ENCODE peak calls at places on chromosome 11, in ten cellular contexts. G is cardiac fibroblast; L is mucosa of descending colon; J is dorsolateral prefrontal cortex; B is CD8-positive, alpha-beta T cell; K is psoas muscle; W is GM23338; O is brain microvascular endothelial cell; Z is foreskin fibroblast; H is colonic mucosa. S is an unnamed sample.

GRCh38 chr11:2122907-2123627 is 16.1 kb downstream of the IGF2 start:
- DNase-seq in W (no peak), B (no peak), J (no peak), K (no peak), H (no peak), G (no peak), O (no peak), Z (no peak), L (peak), S (no peak)

GRCh38 chr11:13384837-13385417 is 78.1 kb downstream of the BTBD10 start:
- DNase-seq in B (no peak), K (no peak), O (peak), Z (peak), L (no peak), W (peak), J (no peak), G (peak), H (peak), S (peak)

GRCh38 chr11:1280116-1281035 is 29.1 kb downstream of the TOLLIP start:
- DNase-seq in O (no peak), B (no peak), L (no peak), Z (no peak), W (no peak), J (no peak), G (no peak), H (no peak), K (no peak), S (no peak)

GRCh38 chr11:112961751-112962747 is 829 bp downstream of the NCAM1 start:
- DNase-seq in W (peak), H (peak), J (peak), G (no peak), Z (peak), O (no peak), K (peak), B (no peak), L (peak), S (no peak)

GRCh38 chr11:1855886-1856265 is 3.0 kb downstream of the LSP1 start:
- DNase-seq in O (no peak), L (no peak), K (no peak), Z (no peak), J (no peak), G (no peak), H (no peak), W (no peak), B (no peak), S (no peak)

GRCh38 chr11:69867076-69868002 is 48.1 kb upstream of the FGF3 start:
- DNase-seq in B (no peak), W (no peak), K (peak), Z (peak), J (peak), H (no peak), O (peak), L (no peak), G (peak), S (peak)

GRCh38 chr11:15805726-15806125 is 550.6 kb downstream of the SOX6 start:
- DNase-seq in G (no peak), L (no peak), Z (no peak), O (no peak), K (no peak), J (no peak), W (no peak), B (no peak), H (no peak), S (no peak)

GRCh38 chr11:124898711-124899110 is 1.0 kb upstream of the ROBO4 start:
- DNase-seq in O (no peak), J (peak), G (peak), H (no peak), B (no peak), W (peak), Z (peak), L (no peak), K (peak), S (no peak)

DNA sequence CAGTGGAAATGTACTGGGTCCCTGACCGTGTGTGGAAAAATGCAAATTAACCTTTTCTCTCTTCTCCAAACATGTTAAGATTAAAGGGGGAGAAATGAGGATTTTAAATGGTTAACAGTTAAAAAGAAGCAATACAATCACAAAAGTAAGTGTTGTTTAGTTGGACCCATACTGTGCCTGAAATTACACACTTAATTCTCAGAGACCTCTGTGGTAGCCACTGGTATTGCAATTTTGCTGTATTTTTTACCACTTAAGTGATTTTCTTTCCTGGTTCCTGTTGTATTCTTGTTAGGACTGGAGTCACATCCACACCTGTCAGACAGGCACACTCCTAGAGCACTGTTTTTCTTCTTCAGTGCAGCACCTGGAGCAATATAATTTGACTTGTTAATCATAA is 179.6 kb upstream of the PDGFD start:
- DNase-seq in J (no peak), G (peak), B (no peak), H (no peak), L (no peak), K (no peak), W (peak), Z (peak), O (no peak), S (no peak)
- TF ChIP-seq CTCF in J (peak), G (peak), B (peak), H (peak), L (no peak), K (no peak), W (peak), Z (no peak), O (peak), S (peak)

GRCh38 chr11:14520086-14520901 is at the start of gene PSMA1:
- DNase-seq in K (peak), J (peak), H (peak), O (peak), G (peak), Z (peak), B (peak), L (peak), W (peak), S (peak)
- TF ChIP-seq CTCF in K (peak), J (peak), H (peak), O (peak), G (no peak), Z (no peak), B (no peak), L (peak), W (no peak), S (peak)

GRCh38 chr11:109775686-109776085 is 317.5 kb upstream of the ZC3H12C start:
- DNase-seq in K (no peak), J (no peak), W (peak), G (no peak), O (no peak), B (no peak), H (no peak), L (no peak), Z (no peak), S (no peak)
- TF ChIP-seq CTCF in K (no peak), J (no peak), W (no peak), G (no peak), O (no peak), B (no peak), H (no peak), L (no peak), Z (no peak), S (no peak)

GRCh38 chr11:57978686-57979531 is 44.8 kb upstream of the OR9Q1 start:
- DNase-seq in W (no peak), K (no peak), O (no peak), H (no peak), G (no peak), Z (no peak), L (no peak), J (no peak), B (no peak), S (no peak)

GRCh38 chr11:57980201-57980600 is 43.5 kb upstream of the OR9Q1 start:
- DNase-seq in Z (no peak), K (no peak), G (no peak), J (no peak), L (no peak), H (no peak), W (no peak), B (no peak), O (no peak), S (no peak)

GRCh38 chr11:57979532-57980079 is 44.1 kb upstream of the OR9Q1 start:
- DNase-seq in W (no peak), Z (no peak), K (no peak), L (no peak), H (no peak), B (no peak), G (no peak), J (no peak), O (no peak), S (no peak)

GRCh38 chr11:57983211-57983610 is 40.5 kb upstream of the OR9Q1 start:
- DNase-seq in H (no peak), O (no peak), G (no peak), L (no peak), B (no peak), K (no peak), Z (no peak), J (no peak), W (no peak), S (no peak)

DNA sequence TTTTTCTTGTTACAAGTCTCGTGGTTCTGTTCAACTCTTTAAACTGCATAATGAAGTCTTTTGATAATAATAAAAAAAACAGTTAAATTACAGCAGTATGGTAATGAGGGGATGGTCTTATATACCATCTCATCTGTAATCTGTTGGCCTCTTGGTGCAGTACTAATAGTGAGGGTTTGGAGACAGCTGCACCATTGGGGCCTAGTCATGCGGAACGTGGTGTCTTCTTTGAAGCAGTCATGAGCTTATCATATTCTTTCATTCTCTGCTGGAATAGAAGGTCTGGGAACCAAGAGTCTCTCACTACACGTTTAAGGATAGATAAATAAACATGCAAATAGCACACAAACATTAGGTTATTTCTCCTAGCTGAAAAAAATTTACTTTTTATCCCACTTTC is 40.9 kb upstream of the OR9Q1 start:
- DNase-seq in G (no peak), K (no peak), H (no peak), L (no peak), B (no peak), W (no peak), J (no peak), O (no peak), Z (no peak), S (no peak)
- TF ChIP-seq CTCF in G (no peak), K (no peak), H (no peak), L (no peak), B (no peak), W (no peak), J (no peak), O (no peak), Z (no peak), S (no peak)

GRCh38 chr11:11898648-11899047 is 56.9 kb downstream of the USP47 start:
- DNase-seq in L (no peak), W (no peak), Z (no peak), H (no peak), J (no peak), B (no peak), O (no peak), G (no peak), K (no peak), S (no peak)

GRCh38 chr11:11894486-11894885 is 52.7 kb downstream of the USP47 start:
- DNase-seq in K (no peak), O (peak), G (peak), J (no peak), B (no peak), Z (no peak), L (no peak), W (peak), H (no peak), S (no peak)

GRCh38 chr11:11899401-11899800 is 57.6 kb downstream of the USP47 start:
- DNase-seq in O (no peak), W (peak), Z (no peak), J (no peak), K (no peak), B (no peak), G (no peak), H (no peak), L (no peak), S (no peak)

GRCh38 chr11:11895672-11896071 is 53.9 kb downstream of the USP47 start:
- DNase-seq in K (no peak), O (no peak), G (peak), H (no peak), L (no peak), J (no peak), W (no peak), Z (peak), B (no peak), S (peak)
- TF ChIP-seq CTCF in K (no peak), O (peak), G (no peak), H (no peak), L (no peak), J (peak), W (no peak), Z (peak), B (no peak), S (peak)

GRCh38 chr11:116590844-116591575 is 181.8 kb downstream of the BUD13 start:
- DNase-seq in G (no peak), J (no peak), H (no peak), K (no peak), O (no peak), W (no peak), Z (no peak), B (no peak), L (no peak), S (no peak)
- TF ChIP-seq CTCF in G (no peak), J (no peak), H (no peak), K (no peak), O (no peak), W (no peak), Z (no peak), B (no peak), L (no peak), S (no peak)

DNA sequence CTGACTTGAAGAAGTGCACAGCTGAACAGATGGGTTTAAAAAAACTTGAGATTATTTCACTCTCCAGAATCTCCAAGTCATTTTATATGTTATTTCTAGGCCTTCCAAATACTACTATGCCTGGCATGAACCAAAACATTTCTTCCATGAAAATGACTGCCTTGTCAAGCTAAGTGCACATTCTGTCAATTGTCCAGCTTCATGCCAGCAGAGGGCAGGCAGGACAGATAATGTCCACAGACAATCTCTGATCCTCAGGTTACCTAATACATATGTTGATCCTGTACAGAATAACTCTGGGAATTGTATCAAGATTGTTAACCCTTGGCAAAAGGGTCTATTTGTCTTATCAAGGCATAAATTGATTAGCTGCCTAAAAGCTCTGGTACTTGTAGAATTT is 229.5 kb downstream of the AASDHPPT start:
- DNase-seq in H (no peak), K (no peak), L (no peak), J (no peak), W (no peak), Z (peak), G (peak), B (no peak), O (no peak), S (no peak)
- TF ChIP-seq CTCF in H (no peak), K (no peak), L (no peak), J (no peak), W (no peak), Z (no peak), G (peak), B (no peak), O (peak), S (peak)

DNA sequence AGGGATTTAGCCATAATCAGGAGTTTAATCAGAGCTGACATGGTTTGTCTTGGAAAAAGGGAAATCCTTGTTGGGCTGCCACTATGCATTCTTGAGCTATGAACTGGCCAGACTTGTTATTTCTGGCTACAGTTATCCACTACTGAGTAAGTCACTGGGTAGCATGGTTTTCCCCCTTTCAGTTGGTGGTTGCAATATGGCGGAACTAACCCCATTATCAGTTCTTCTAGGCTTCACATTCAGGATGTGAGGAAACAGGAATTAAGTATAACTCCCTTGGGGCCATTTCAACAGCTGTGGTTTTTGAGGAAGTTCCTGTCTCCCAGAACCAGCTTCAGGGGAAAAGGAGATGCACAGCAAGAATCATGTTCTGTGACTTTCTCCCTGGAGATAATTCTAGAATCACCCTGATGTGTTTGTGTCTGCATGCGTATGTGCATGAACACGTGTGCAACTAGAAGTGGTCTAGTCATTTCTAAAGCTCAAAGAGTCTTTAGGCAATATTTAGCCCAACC is 103.0 kb upstream of the CD44 start:
- DNase-seq in O (peak), B (no peak), G (peak), H (no peak), Z (peak), W (no peak), K (no peak), J (no peak), L (no peak), S (peak)
- TF ChIP-seq CTCF in O (no peak), B (no peak), G (no peak), H (no peak), Z (no peak), W (no peak), K (no peak), J (no peak), L (no peak), S (no peak)

DNA sequence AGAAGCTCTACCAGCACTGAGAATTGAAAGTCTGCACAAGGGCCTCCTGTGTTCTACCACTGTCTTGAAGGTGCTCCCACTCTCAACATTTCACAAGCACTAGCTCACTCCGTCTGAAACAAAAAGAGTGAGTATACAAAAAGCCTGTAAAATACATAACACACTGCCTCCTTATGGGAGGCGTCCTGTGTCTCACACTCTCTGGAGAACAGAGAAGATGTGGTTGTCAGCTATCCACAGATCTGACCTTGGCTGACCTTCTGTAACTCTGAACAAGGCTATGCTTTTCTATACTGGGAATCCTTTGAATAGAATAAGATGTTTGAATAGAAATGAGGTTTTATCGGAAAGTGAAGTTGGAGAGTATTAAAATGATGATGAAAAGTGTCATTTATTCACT is 171.3 kb upstream of the TMEM45B start:
- DNase-seq in W (no peak), J (no peak), L (no peak), G (peak), H (no peak), K (no peak), B (no peak), Z (peak), O (peak), S (no peak)
- TF ChIP-seq CTCF in W (no peak), J (no peak), L (no peak), G (no peak), H (no peak), K (no peak), B (no peak), Z (no peak), O (no peak), S (no peak)

DNA sequence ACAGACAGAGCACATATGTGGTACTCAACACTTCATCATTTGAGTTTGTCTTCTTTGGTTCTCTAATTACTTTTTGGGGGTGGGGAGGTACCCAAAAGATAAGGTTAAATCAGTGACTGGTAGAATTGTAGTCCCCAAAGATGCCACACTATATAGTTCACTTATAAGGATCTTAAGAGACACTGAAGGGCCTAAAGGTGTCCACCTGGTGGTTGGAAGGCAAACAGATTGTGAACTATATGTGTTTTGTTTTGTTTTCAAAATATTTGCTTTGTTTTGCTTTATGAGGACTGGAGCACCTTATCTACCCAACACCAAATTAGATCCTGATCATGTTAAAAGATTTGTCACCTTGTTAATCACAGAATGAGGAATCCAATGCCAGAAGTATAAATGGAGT is 136.1 kb downstream of the DCDC1 start:
- DNase-seq in W (peak), O (no peak), H (no peak), G (peak), Z (no peak), L (no peak), B (no peak), J (no peak), K (no peak), S (no peak)
- TF ChIP-seq CTCF in W (peak), O (peak), H (no peak), G (peak), Z (no peak), L (no peak), B (no peak), J (no peak), K (no peak), S (peak)